ENCODE peak calls at places on chromosomes 4 and X, in four cellular contexts. One of them, this sample, is unnamed.

GRCh38 chr4:130141651-130142050 is 1045.7 kb downstream of the C4orf33 start:
- DNase-seq in transverse colon: no peak
- DNase-seq in tibial nerve: no peak
- DNase-seq in brain microvascular endothelial cell: no peak
- DNase-seq in this sample: no peak

GRCh38 chrX:46653482-46653881 is 79.9 kb downstream of the CHST7 start:
- DNase-seq in tibial nerve: no peak
- DNase-seq in brain microvascular endothelial cell: no peak
- DNase-seq in transverse colon: no peak
- DNase-seq in this sample: no peak

GRCh38 chrX:104098151-104098808 is 14.0 kb upstream of the ZCCHC18 start:
- DNase-seq in transverse colon: peak; percentile 58
- DNase-seq in brain microvascular endothelial cell: peak; percentile 36
- DNase-seq in tibial nerve: peak; percentile 20
- DNase-seq in this sample: peak; percentile 46

GRCh38 chr4:48908687-48909086 is 2.1 kb upstream of the OCIAD2 start:
- DNase-seq in transverse colon: no peak
- DNase-seq in brain microvascular endothelial cell: no peak
- DNase-seq in tibial nerve: no peak
- DNase-seq in this sample: no peak

GRCh38 chrX:50971390-50971789 is 60.9 kb downstream of the BMP15 start:
- DNase-seq in brain microvascular endothelial cell: no peak
- DNase-seq in transverse colon: no peak
- DNase-seq in tibial nerve: no peak
- DNase-seq in this sample: no peak

GRCh38 chrX:51456814-51457213 is 39.6 kb downstream of the NUDT11 start:
- DNase-seq in tibial nerve: no peak
- DNase-seq in brain microvascular endothelial cell: no peak
- DNase-seq in transverse colon: no peak
- DNase-seq in this sample: no peak

GRCh38 chr4:89639395-89639794 is 197.6 kb downstream of the SNCA start:
- DNase-seq in brain microvascular endothelial cell: no peak
- DNase-seq in tibial nerve: no peak
- DNase-seq in transverse colon: no peak
- DNase-seq in this sample: no peak

GRCh38 chr4:117533501-117533900 is 448.1 kb upstream of the TRAM1L1 start:
- DNase-seq in transverse colon: no peak
- DNase-seq in tibial nerve: no peak
- DNase-seq in brain microvascular endothelial cell: no peak
- DNase-seq in this sample: no peak

GRCh38 chr4:4412661-4413372 is 25.9 kb downstream of the NSG1 start:
- DNase-seq in tibial nerve: no peak
- DNase-seq in transverse colon: no peak
- DNase-seq in brain microvascular endothelial cell: no peak
- DNase-seq in this sample: no peak

GRCh38 chr4:16585053-16585452 is 313.4 kb downstream of the LDB2 start:
- DNase-seq in brain microvascular endothelial cell: no peak
- DNase-seq in tibial nerve: no peak
- DNase-seq in transverse colon: no peak
- DNase-seq in this sample: peak; percentile 8

GRCh38 chr4:40684404-40684803 is 54.7 kb upstream of the RBM47 start:
- DNase-seq in brain microvascular endothelial cell: no peak
- DNase-seq in transverse colon: no peak
- DNase-seq in tibial nerve: no peak
- DNase-seq in this sample: no peak

GRCh38 chr4:38723726-38724506 is 58.9 kb downstream of the TLR10 start:
- DNase-seq in transverse colon: peak; percentile 28
- DNase-seq in brain microvascular endothelial cell: no peak
- DNase-seq in tibial nerve: no peak
- DNase-seq in this sample: no peak

GRCh38 chrX:136768469-136769084 is 12.2 kb downstream of the ARHGEF6 start:
- DNase-seq in brain microvascular endothelial cell: peak; percentile 89
- DNase-seq in tibial nerve: peak; percentile 32
- DNase-seq in transverse colon: peak; percentile 37
- DNase-seq in this sample: peak; percentile 65

GRCh38 chr4:2977116-2978097 is 14.0 kb downstream of the GRK4 start:
- DNase-seq in brain microvascular endothelial cell: peak; percentile 63
- DNase-seq in tibial nerve: no peak
- DNase-seq in transverse colon: no peak
- DNase-seq in this sample: no peak

GRCh38 chr4:134862116-134862515 is 660.5 kb upstream of the PABPC4L start:
- DNase-seq in transverse colon: no peak
- DNase-seq in tibial nerve: no peak
- DNase-seq in brain microvascular endothelial cell: no peak
- DNase-seq in this sample: no peak

GRCh38 chr4:40750461-40751258 is 905 bp downstream of the NSUN7 start:
- DNase-seq in tibial nerve: no peak
- DNase-seq in transverse colon: peak; percentile 16
- DNase-seq in brain microvascular endothelial cell: no peak
- DNase-seq in this sample: no peak

GRCh38 chr4:7842384-7843279 is 97.0 kb downstream of the AFAP1 start:
- DNase-seq in transverse colon: peak; percentile 33
- DNase-seq in brain microvascular endothelial cell: peak; percentile 94
- DNase-seq in tibial nerve: peak; percentile 66
- DNase-seq in this sample: peak; percentile 84

GRCh38 chrX:47247999-47248320 is 15.2 kb downstream of the USP11 start:
- DNase-seq in tibial nerve: no peak
- DNase-seq in brain microvascular endothelial cell: no peak
- DNase-seq in transverse colon: no peak
- DNase-seq in this sample: no peak

GRCh38 chr4:151896880-151897279 is 136.1 kb upstream of the GATB start:
- DNase-seq in tibial nerve: no peak
- DNase-seq in transverse colon: no peak
- DNase-seq in brain microvascular endothelial cell: no peak
- DNase-seq in this sample: no peak

GRCh38 chr4:184854673-184855072 is 28.9 kb upstream of the ACSL1 start:
- DNase-seq in transverse colon: peak; percentile 14
- DNase-seq in tibial nerve: peak; percentile 12
- DNase-seq in brain microvascular endothelial cell: no peak
- DNase-seq in this sample: no peak

GRCh38 chr4:40842725-40843401 is 93.1 kb downstream of the NSUN7 start:
- DNase-seq in brain microvascular endothelial cell: no peak
- DNase-seq in transverse colon: no peak
- DNase-seq in tibial nerve: no peak
- DNase-seq in this sample: no peak

GRCh38 chr4:163109967-163110366 is 56.7 kb downstream of the NAF1 start:
- DNase-seq in brain microvascular endothelial cell: no peak
- DNase-seq in tibial nerve: no peak
- DNase-seq in transverse colon: no peak
- DNase-seq in this sample: no peak

GRCh38 chr4:89055157-89056080 is 1.6 kb downstream of the FAM13A start:
- DNase-seq in tibial nerve: no peak
- DNase-seq in brain microvascular endothelial cell: no peak
- DNase-seq in transverse colon: no peak
- DNase-seq in this sample: no peak

GRCh38 chr4:153224474-153224873 is 20.2 kb downstream of the TRIM2 start:
- DNase-seq in tibial nerve: no peak
- DNase-seq in brain microvascular endothelial cell: no peak
- DNase-seq in transverse colon: no peak
- DNase-seq in this sample: no peak
- H3K27me3 ChIP-seq in tibial nerve: no peaks in the 10 kb centered on the region
- H3K27me3 ChIP-seq in brain microvascular endothelial cell: no peaks in the 10 kb centered on the region
- H3K27me3 ChIP-seq in transverse colon: no peaks in the 10 kb centered on the region
- H3K27me3 ChIP-seq in this sample: no peaks in the 10 kb centered on the region

GRCh38 chr4:165668694-165669093 is 204.3 kb upstream of the TLL1 start:
- DNase-seq in transverse colon: no peak
- DNase-seq in tibial nerve: no peak
- DNase-seq in brain microvascular endothelial cell: no peak
- DNase-seq in this sample: no peak
- H3K27me3 ChIP-seq in transverse colon: no peaks in the 10 kb centered on the region
- H3K27me3 ChIP-seq in tibial nerve: no peaks in the 10 kb centered on the region
- H3K27me3 ChIP-seq in brain microvascular endothelial cell: no peaks in the 10 kb centered on the region
- H3K27me3 ChIP-seq in this sample: no peaks in the 10 kb centered on the region

GRCh38 chr4:188554413-188554812 is 415.2 kb downstream of the TRIML1 start:
- DNase-seq in tibial nerve: no peak
- DNase-seq in transverse colon: no peak
- DNase-seq in brain microvascular endothelial cell: no peak
- DNase-seq in this sample: no peak
- H3K27me3 ChIP-seq in tibial nerve: no peaks in the 10 kb centered on the region
- H3K27me3 ChIP-seq in transverse colon: no peaks in the 10 kb centered on the region
- H3K27me3 ChIP-seq in brain microvascular endothelial cell: no peaks in the 10 kb centered on the region
- H3K27me3 ChIP-seq in this sample: no peaks in the 10 kb centered on the region

GRCh38 chrX:9341305-9342201 is 123.3 kb upstream of the TBL1X start:
- DNase-seq in transverse colon: peak; percentile 81
- DNase-seq in brain microvascular endothelial cell: no peak
- DNase-seq in tibial nerve: peak; percentile 44
- DNase-seq in this sample: peak; percentile 90

GRCh38 chrX:9339603-9340569 is 125.0 kb upstream of the TBL1X start:
- DNase-seq in tibial nerve: peak; percentile 23
- DNase-seq in brain microvascular endothelial cell: no peak
- DNase-seq in transverse colon: peak; percentile 22
- DNase-seq in this sample: peak; percentile 77

GRCh38 chrX:9343971-9344370 is 120.9 kb upstream of the TBL1X start:
- DNase-seq in tibial nerve: no peak
- DNase-seq in brain microvascular endothelial cell: no peak
- DNase-seq in transverse colon: no peak
- DNase-seq in this sample: no peak

GRCh38 chrX:9340619-9341304 is 124.1 kb upstream of the TBL1X start:
- DNase-seq in tibial nerve: peak; percentile 41
- DNase-seq in brain microvascular endothelial cell: no peak
- DNase-seq in transverse colon: peak; percentile 26
- DNase-seq in this sample: peak; percentile 18

GRCh38 chrX:9342581-9343051 is 122.2 kb upstream of the TBL1X start:
- DNase-seq in brain microvascular endothelial cell: peak; percentile 69
- DNase-seq in transverse colon: peak; percentile 85
- DNase-seq in tibial nerve: peak; percentile 62
- DNase-seq in this sample: peak; percentile 90
- H3K27me3 ChIP-seq in brain microvascular endothelial cell: no peaks in the 10 kb centered on the region
- H3K27me3 ChIP-seq in transverse colon: no peaks in the 10 kb centered on the region
- H3K27me3 ChIP-seq in tibial nerve: no peaks in the 10 kb centered on the region
- H3K27me3 ChIP-seq in this sample: no peaks in the 10 kb centered on the region

DNA sequence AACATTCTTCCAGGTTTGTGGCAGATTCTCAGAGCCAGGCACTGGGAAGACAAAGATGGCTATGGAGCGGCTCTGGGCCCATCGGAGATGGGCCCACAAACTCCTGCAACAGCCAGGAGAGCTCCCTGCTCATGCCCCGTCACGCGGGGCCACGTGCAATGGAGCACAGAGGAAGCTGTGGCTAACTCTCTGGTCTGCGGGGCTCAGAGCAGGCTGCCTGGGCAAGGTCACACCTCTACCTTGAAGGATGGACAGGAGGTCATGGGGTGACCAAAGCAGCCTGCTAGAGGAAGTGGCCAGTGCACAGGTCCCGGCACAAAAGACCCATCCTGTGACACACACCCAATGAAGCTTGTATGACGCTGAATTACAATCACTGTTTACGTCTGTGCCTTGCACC is 45.2 kb downstream of the C4orf50 start:
- DNase-seq in brain microvascular endothelial cell: no peak
- DNase-seq in tibial nerve: no peak
- DNase-seq in transverse colon: no peak
- DNase-seq in this sample: no peak
- H3K27me3 ChIP-seq in brain microvascular endothelial cell: no peaks in the 10 kb centered on the region
- H3K27me3 ChIP-seq in tibial nerve: peaks cover 4% of the 10 kb centered on the region
- H3K27me3 ChIP-seq in transverse colon: no peaks in the 10 kb centered on the region
- H3K27me3 ChIP-seq in this sample: no peaks in the 10 kb centered on the region